ENCODE peak calls at places on chromosomes 13 and 19, in six cellular contexts. N, U, X, C, G and V are unnamed samples.
A peak's percentile ranks its signal among the peaks of the same experiment; 100 is the strongest.

GRCh38 chr19:30310806-30311121 is 61.4 kb upstream of the ZNF536 start:
- DNase-seq in X (no peak), G (no peak), C (no peak), N (no peak), U (no peak), V (no peak)

GRCh38 chr13:100887729-100888151 is 213.1 kb upstream of the TMTC4 start:
- DNase-seq in N (no peak), U (no peak), X (no peak), C (no peak), G (no peak), V (no peak)

GRCh38 chr19:1315470-1316166 is 29.9 kb downstream of the EFNA2 start:
- DNase-seq in G (peak; percentile 87), C (peak; percentile 87), N (no peak), X (no peak), U (peak; percentile 95), V (peak; percentile 54)

GRCh38 chr13:70580825-70581224 is 472.6 kb upstream of the KLHL1 start:
- DNase-seq in U (no peak), N (no peak), G (no peak), C (no peak), X (no peak), V (no peak)

GRCh38 chr19:8392017-8392591 is 1.9 kb downstream of the RAB11B start:
- DNase-seq in N (no peak), X (no peak), U (peak; percentile 57), C (no peak), G (no peak), V (no peak)

GRCh38 chr19:41111750-41112295 is 2.4 kb upstream of the CYP2F1 start:
- DNase-seq in N (no peak), U (no peak), X (no peak), G (no peak), C (no peak), V (no peak)

GRCh38 chr13:39051157-39051556 is 12.9 kb downstream of the NHLRC3 start:
- DNase-seq in G (no peak), X (peak; percentile 13), C (no peak), N (no peak), U (peak; percentile 21), V (no peak)

GRCh38 chr13:30364133-30364532 is 56.8 kb upstream of the KATNAL1 start:
- DNase-seq in U (peak; percentile 33), C (no peak), G (no peak), X (no peak), N (no peak), V (no peak)

GRCh38 chr13:73914119-73914518 is 220.1 kb downstream of the KLF12 start:
- DNase-seq in X (no peak), C (no peak), U (no peak), G (no peak), N (no peak), V (no peak)

GRCh38 chr19:48806518-48806817 is 4.4 kb downstream of the BCAT2 start:
- DNase-seq in G (peak; percentile 73), N (no peak), X (no peak), U (peak; percentile 82), C (peak; percentile 4), V (no peak)

GRCh38 chr13:21670006-21670882 is 629 bp upstream of the FGF9 start:
- DNase-seq in N (no peak), X (no peak), C (peak; percentile 63), U (peak; percentile 62), G (no peak), V (no peak)

GRCh38 chr13:113921763-113922162 is 52.1 kb downstream of the C13orf46 start:
- DNase-seq in X (no peak), N (no peak), C (no peak), G (no peak), U (no peak), V (no peak)

GRCh38 chr13:113922412-113923118 is 51.3 kb downstream of the C13orf46 start:
- DNase-seq in X (no peak), G (no peak), N (no peak), C (no peak), U (no peak), V (no peak)

GRCh38 chr13:113924184-113924583 is 49.7 kb downstream of the C13orf46 start:
- DNase-seq in N (no peak), U (no peak), X (no peak), C (no peak), G (no peak), V (no peak)

GRCh38 chr13:113920606-113921306 is 53.1 kb downstream of the C13orf46 start:
- DNase-seq in X (no peak), U (no peak), N (no peak), C (no peak), G (no peak), V (no peak)

GRCh38 chr13:113923376-113924063 is 50.4 kb downstream of the C13orf46 start:
- DNase-seq in G (no peak), N (no peak), U (no peak), C (no peak), X (no peak), V (no peak)
- TF ChIP-seq GABPA in G (no peak), N (no peak), U (no peak), C (no peak), X (no peak), V (no peak)

DNA sequence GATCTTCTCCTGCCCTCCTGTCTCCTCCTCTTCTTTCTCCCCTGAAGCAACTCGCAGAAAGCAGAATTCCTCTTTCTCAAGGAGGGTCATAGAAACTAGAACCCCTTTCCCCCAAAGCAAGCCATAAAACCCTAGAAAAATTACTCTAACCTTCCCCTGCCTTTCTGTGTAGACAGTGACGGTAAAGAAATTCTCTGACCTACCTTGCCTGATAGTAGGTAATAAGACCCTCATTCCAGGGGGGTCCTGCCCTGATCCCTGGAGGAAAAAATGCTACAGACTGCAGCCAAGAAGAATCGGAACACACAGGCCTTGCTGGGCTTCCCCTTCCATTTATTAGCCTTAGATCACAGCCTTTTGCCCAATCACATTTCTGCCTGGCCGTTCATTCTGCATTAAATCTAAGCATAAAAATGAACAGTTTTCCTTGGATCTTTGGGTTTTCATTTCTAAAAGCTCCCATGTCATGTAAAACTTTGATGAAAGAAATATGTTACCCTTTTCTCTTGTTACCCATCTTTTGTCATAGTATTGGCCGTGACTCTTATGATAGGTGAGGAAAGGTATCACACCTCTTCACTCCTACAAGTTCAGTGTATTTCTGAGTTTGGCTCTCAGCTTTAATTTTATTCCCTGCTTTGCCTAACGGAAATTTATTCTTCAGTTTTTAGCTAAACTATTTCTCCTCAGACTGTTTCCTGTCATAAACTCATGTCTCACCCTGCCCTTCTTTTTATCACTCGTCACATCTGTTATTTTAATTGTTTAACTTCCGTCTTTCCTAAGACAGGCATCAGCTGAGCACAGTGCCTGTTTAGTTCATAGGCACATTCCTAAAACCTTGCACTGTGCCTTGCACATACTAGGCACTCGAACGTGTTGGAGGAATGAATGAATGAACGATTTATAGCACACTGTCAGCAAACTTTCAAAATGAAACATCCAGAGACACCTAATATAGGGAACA is 20.4 kb upstream of the CPB2 start:
- DNase-seq in U (no peak), X (no peak), G (no peak), C (peak; percentile 25), N (no peak), V (peak; percentile 45)
- TF ChIP-seq GABPA in U (no peak), X (no peak), G (no peak), C (peak; percentile 61), N (peak; percentile 25), V (no peak)

DNA sequence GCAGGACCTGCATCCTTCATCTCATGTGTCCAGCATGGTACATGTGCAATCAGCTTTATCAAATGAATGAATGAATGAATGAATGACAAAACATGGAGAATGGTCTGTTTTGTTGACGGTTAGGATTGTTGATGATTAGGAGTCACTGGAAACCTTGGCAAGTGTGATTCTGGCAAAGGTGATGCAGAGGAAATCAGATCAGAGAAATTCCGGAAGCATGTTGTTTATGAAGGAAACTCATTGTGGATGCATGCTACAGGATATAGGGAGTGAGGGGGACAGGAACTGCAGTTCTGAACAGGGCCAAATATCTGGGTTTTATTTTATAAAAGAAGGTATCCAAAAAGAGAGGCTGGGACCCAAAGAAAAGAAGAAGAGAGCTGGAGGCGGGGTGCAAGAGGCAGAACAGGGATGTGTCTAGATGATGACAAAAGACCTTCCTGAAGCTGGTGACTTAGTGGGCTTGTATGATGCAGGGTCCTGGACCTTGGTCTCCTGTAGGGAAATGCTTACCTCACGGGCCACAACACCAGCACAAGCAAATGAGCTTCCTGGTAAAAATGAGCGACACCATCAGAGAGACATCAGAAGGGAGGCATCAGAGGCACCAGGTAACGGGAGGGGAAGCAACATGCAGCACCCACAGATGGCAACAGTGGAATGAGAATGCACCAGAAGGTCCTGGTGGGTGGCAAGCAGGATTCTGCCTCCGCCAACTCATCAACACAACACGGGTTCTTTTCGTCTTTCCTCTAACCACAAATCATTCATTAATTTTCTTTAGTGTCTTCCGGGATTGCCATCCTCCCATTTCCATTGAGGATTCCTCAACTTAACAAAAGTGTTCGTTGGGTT is 159.6 kb downstream of the FOXO1 start:
- DNase-seq in C (no peak), X (no peak), G (no peak), N (no peak), U (no peak), V (no peak)
- TF ChIP-seq GABPA in C (no peak), X (no peak), G (no peak), N (no peak), U (no peak), V (no peak)

GRCh38 chr13:103246581-103247200 is 180.5 kb upstream of the SLC10A2 start:
- DNase-seq in U (no peak), X (no peak), N (no peak), C (no peak), G (no peak), V (no peak)
- TF ChIP-seq GABPA in U (no peak), X (no peak), N (no peak), C (no peak), G (no peak), V (no peak)

GRCh38 chr19:45954132-45954531 is 19.5 kb downstream of the NOVA2 start:
- DNase-seq in N (no peak), G (no peak), X (no peak), U (peak; percentile 94), C (no peak), V (no peak)
- TF ChIP-seq GABPA in N (no peak), G (no peak), X (no peak), U (no peak), C (no peak), V (no peak)

DNA sequence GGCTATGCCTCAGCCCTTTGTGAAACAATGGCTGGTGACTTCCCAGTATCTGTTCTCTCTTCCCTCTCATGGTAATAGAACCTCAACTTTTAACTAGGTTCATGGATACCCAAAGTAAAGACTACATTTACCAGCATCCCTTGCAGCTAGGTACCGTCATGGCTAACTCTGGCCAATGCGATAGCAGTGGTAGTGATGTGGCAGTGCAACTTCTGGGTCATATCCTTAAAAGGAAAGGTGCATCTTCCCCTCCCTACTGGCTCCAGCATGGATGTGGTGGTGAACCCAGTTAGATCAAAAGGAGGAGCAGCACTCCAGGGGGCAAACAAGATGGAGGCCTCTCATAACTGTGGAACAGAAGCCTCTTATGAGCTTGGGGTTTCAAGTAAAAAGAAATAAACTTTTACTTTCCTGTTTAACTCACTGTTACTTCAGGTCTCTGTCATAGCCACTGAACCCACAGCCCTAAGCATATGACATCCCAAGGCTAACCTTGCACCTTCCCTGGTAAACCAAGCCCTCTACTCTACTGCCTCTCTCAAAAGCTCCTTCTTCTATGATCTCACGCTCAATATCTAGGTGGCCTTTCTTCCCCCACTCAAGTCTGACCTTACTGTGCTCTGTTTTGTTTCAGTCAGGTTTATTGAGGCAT is 104.4 kb downstream of the DOCK9 start:
- DNase-seq in U (no peak), N (no peak), C (no peak), X (no peak), G (no peak), V (no peak)
- TF ChIP-seq GABPA in U (no peak), N (no peak), C (no peak), X (no peak), G (no peak), V (no peak)

GRCh38 chr19:39679056-39679790 is 23.5 kb downstream of the LGALS16 start:
- DNase-seq in G (no peak), N (peak; percentile 86), X (no peak), C (no peak), U (no peak), V (no peak)
- TF ChIP-seq GABPA in G (no peak), N (no peak), X (no peak), C (no peak), U (no peak), V (no peak)